ENCODE peak calls at places on chromosomes 12 and 14, in seven cellular contexts. Y, K, J, T, V, X and S are unnamed samples.

GRCh38 chr12:98799822-98800221 is 154.7 kb downstream of the APAF1 start:
- DNase-seq in Y (no peak), K (no peak), J (no peak), T (no peak), V (no peak), X (no peak), S (no peak)

GRCh38 chr12:106248177-106248848 is 493 bp upstream of the CKAP4 start:
- DNase-seq in Y (peak), K (peak), J (peak), T (no peak), V (peak), X (no peak), S (no peak)

GRCh38 chr14:56801920-56802319 is 8.4 kb downstream of the OTX2 start:
- DNase-seq in Y (no peak), K (no peak), J (no peak), T (no peak), V (no peak), X (no peak), S (no peak)

GRCh38 chr12:117911347-117911746 is 57.4 kb downstream of the KSR2 start:
- DNase-seq in Y (no peak), K (no peak), J (no peak), T (no peak), V (no peak), X (no peak), S (no peak)

GRCh38 chr12:96401061-96401871 is 1.0 kb upstream of the CDK17 start:
- DNase-seq in Y (peak), K (no peak), J (peak), T (no peak), V (no peak), X (peak), S (no peak)

GRCh38 chr14:105013150-105013787 is 7.6 kb downstream of the CDCA4 start:
- DNase-seq in Y (no peak), K (no peak), J (peak), T (peak), V (no peak), X (no peak), S (no peak)

GRCh38 chr14:54737132-54737711 is 165.4 kb downstream of the GCH1 start:
- DNase-seq in Y (peak), K (no peak), J (no peak), T (no peak), V (no peak), X (peak), S (no peak)

GRCh38 chr12:54036620-54037359 is 3.9 kb downstream of the HOXC5 start:
- DNase-seq in Y (peak), K (no peak), J (peak), T (no peak), V (no peak), X (no peak), S (peak)

GRCh38 chr14:65334765-65335411 is 77.6 kb upstream of the FUT8 start:
- DNase-seq in Y (no peak), K (no peak), J (no peak), T (no peak), V (peak), X (no peak), S (no peak)

GRCh38 chr12:7009512-7009911 is 8.8 kb downstream of the LPCAT3 start:
- DNase-seq in Y (no peak), K (no peak), J (no peak), T (no peak), V (no peak), X (no peak), S (no peak)

GRCh38 chr12:25713264-25713663 is 160.2 kb upstream of the LMNTD1 start:
- DNase-seq in Y (no peak), K (no peak), J (peak), T (no peak), V (no peak), X (no peak), S (no peak)

GRCh38 chr12:7205091-7205490 is 15.6 kb downstream of the PEX5 start:
- DNase-seq in Y (no peak), K (no peak), J (no peak), T (no peak), V (no peak), X (no peak), S (no peak)

GRCh38 chr14:60278350-60278749 is 29.3 kb downstream of the PPM1A start:
- DNase-seq in Y (no peak), K (no peak), J (no peak), T (no peak), V (no peak), X (no peak), S (no peak)

GRCh38 chr12:95248604-95249355 is 31.2 kb downstream of the VEZT start:
- DNase-seq in Y (no peak), K (no peak), J (no peak), T (no peak), V (no peak), X (no peak), S (no peak)

GRCh38 chr12:7092229-7092985 is at the start of gene C1R:
- DNase-seq in Y (peak), K (peak), J (peak), T (peak), V (peak), X (peak), S (no peak)

GRCh38 chr12:131815132-131815531 is 13.1 kb upstream of the MMP17 start:
- DNase-seq in Y (no peak), K (no peak), J (no peak), T (no peak), V (no peak), X (no peak), S (no peak)

GRCh38 chr14:65472189-65472588 is 59.7 kb downstream of the FUT8 start:
- DNase-seq in Y (no peak), K (no peak), J (no peak), T (no peak), V (no peak), X (peak), S (peak)

GRCh38 chr12:108004368-108004767 is 124.7 kb upstream of the WSCD2 start:
- DNase-seq in Y (peak), K (no peak), J (peak), T (no peak), V (no peak), X (peak), S (peak)

GRCh38 chr14:30874120-30874998 is at the start of gene COCH:
- DNase-seq in Y (peak), K (no peak), J (peak), T (no peak), V (peak), X (no peak), S (peak)

GRCh38 chr14:23608454-23608853 is 27.7 kb upstream of the DHRS2 start:
- DNase-seq in Y (no peak), K (no peak), J (no peak), T (peak), V (no peak), X (no peak), S (no peak)

GRCh38 chr12:96098631-96099030 is 63.2 kb upstream of the LTA4H start:
- DNase-seq in Y (no peak), K (no peak), J (no peak), T (no peak), V (no peak), X (no peak), S (no peak)